ENCODE peak calls at places on chromosomes 6 and 20, in five cellular contexts. N, J, V, C and U are unnamed samples.

GRCh38 chr20:4633780-4634179 is 87.9 kb upstream of the PRND start:
- DNase-seq in N (peak; percentile 76), V (peak; percentile 80), C (peak; percentile 14), J (no peak), U (no peak)

GRCh38 chr20:45157977-45158376 is 16.7 kb upstream of the PI3 start:
- DNase-seq in V (peak; percentile 41), N (peak; percentile 79), J (no peak), C (peak; percentile 33), U (no peak)

GRCh38 chr6:36642913-36643817 is 35.3 kb upstream of the CDKN1A start:
- DNase-seq in V (peak; percentile 92), N (peak; percentile 77), C (peak; percentile 59), J (peak; percentile 97), U (no peak)

GRCh38 chr6:104320896-104321295 is 538.8 kb downstream of the HACE1 start:
- DNase-seq in J (no peak), C (no peak), V (no peak), N (no peak), U (no peak)

GRCh38 chr6:75941509-75941908 is 131.0 kb downstream of the IMPG1 start:
- DNase-seq in J (no peak), C (no peak), V (no peak), N (no peak), U (no peak)

GRCh38 chr6:90676516-90676915 is 89.6 kb upstream of the MAP3K7 start:
- DNase-seq in C (no peak), J (no peak), V (no peak), N (no peak), U (no peak)

GRCh38 chr6:15960740-15961629 is 167.9 kb upstream of the MYLIP start:
- DNase-seq in V (no peak), J (no peak), C (no peak), N (no peak), U (no peak)

GRCh38 chr6:17058550-17058949 is 43.3 kb upstream of the STMND1 start:
- DNase-seq in C (no peak), N (no peak), J (no peak), V (no peak), U (no peak)

GRCh38 chr20:4068708-4069107 is 53.4 kb upstream of the RNF24 start:
- DNase-seq in J (no peak), C (no peak), N (peak; percentile 58), V (no peak), U (no peak)

GRCh38 chr20:54122189-54122588 is 51.6 kb downstream of the CYP24A1 start:
- DNase-seq in N (peak; percentile 76), J (no peak), V (peak; percentile 14), C (no peak), U (no peak)

GRCh38 chr6:170178561-170179477 is 112.1 kb downstream of the DLL1 start:
- DNase-seq in V (peak; percentile 85), C (no peak), J (no peak), N (peak; percentile 62), U (no peak)

GRCh38 chr6:139655783-139656705 is 281.6 kb upstream of the CITED2 start:
- DNase-seq in N (no peak), J (no peak), V (no peak), C (peak; percentile 30), U (no peak)

GRCh38 chr6:6221829-6222535 is 98.5 kb downstream of the F13A1 start:
- DNase-seq in V (no peak), C (no peak), N (no peak), J (no peak), U (no peak)

GRCh38 chr20:17683218-17684076 is 1.4 kb upstream of the RRBP1 start:
- DNase-seq in J (no peak), V (no peak), C (no peak), N (no peak), U (no peak)

GRCh38 chr20:5932796-5933195 is 17.5 kb downstream of the TRMT6 start:
- DNase-seq in C (no peak), J (no peak), V (no peak), N (no peak), U (no peak)

GRCh38 chr6:147508871-147509608 is 550 bp downstream of the SAMD5 start:
- DNase-seq in J (no peak), V (no peak), N (no peak), C (no peak), U (no peak)

GRCh38 chr20:36311854-36312723 is 6.0 kb downstream of the DLGAP4 start:
- DNase-seq in V (no peak), J (no peak), C (no peak), N (no peak), U (no peak)

GRCh38 chr20:54494303-54495006 is 19.1 kb downstream of the DOK5 start:
- DNase-seq in V (no peak), N (no peak), J (no peak), C (no peak), U (no peak)

GRCh38 chr6:122043421-122043820 is 356.0 kb upstream of the HSF2 start:
- DNase-seq in J (no peak), V (no peak), C (no peak), N (no peak), U (no peak)

GRCh38 chr6:66849843-66850242 is 1142.8 kb upstream of the EYS start:
- DNase-seq in C (no peak), J (no peak), V (no peak), N (no peak), U (no peak)